ENCODE peak calls at places on chromosome 17, in seven cellular contexts. M, Y, L, A, W, B and P are unnamed samples.

GRCh38 chr17:78517421-78517820 is 59.8 kb downstream of the DNAH17 start:
- DNase-seq in M (no peak), W (no peak), L (no peak), Y (no peak), B (no peak), A (no peak), P (no peak)

GRCh38 chr17:71170070-71170469 is 950.8 kb upstream of the SOX9 start:
- DNase-seq in A (no peak), L (no peak), Y (no peak), W (no peak), M (no peak), B (no peak), P (no peak)

GRCh38 chr17:41907185-41907556 is 11.6 kb downstream of the ACLY start:
- DNase-seq in A (no peak), B (peak), M (peak), Y (no peak), W (no peak), L (no peak), P (no peak)

GRCh38 chr17:82974136-82974952 is 105.1 kb upstream of the METRNL start:
- DNase-seq in M (no peak), B (no peak), W (no peak), Y (no peak), L (peak), A (peak), P (no peak)

GRCh38 chr17:18229254-18229653 is 3.8 kb downstream of the LLGL1 start:
- DNase-seq in W (no peak), B (no peak), A (no peak), M (no peak), Y (no peak), L (no peak), P (no peak)

GRCh38 chr17:1003633-1003971 is 6.7 kb downstream of the TIMM22 start:
- DNase-seq in A (no peak), L (no peak), B (no peak), M (no peak), W (no peak), Y (no peak), P (no peak)

GRCh38 chr17:81365601-81366585 is 29.4 kb upstream of the BAHCC1 start:
- DNase-seq in Y (no peak), A (peak), W (no peak), M (no peak), B (peak), L (no peak), P (peak)

GRCh38 chr17:900336-900735 is 79.2 kb downstream of the NXN start:
- DNase-seq in A (no peak), B (no peak), M (no peak), L (no peak), Y (no peak), W (no peak), P (no peak)

GRCh38 chr17:59558953-59559352 is 6.5 kb upstream of the DHX40 start:
- DNase-seq in Y (no peak), M (no peak), L (no peak), B (peak), A (no peak), W (no peak), P (no peak)

GRCh38 chr17:1552911-1553310 is 9.7 kb downstream of the PITPNA start:
- DNase-seq in Y (no peak), W (no peak), B (no peak), M (no peak), A (no peak), L (no peak), P (no peak)

GRCh38 chr17:45248132-45248936 is 13.6 kb downstream of the SPATA32 start:
- DNase-seq in B (no peak), W (peak), Y (peak), L (no peak), M (no peak), A (peak), P (peak)

GRCh38 chr17:17103160-17103559 is 60.9 kb downstream of the MPRIP start:
- DNase-seq in B (no peak), M (no peak), W (no peak), A (no peak), L (no peak), Y (no peak), P (no peak)

GRCh38 chr17:80762076-80762475 is 217.4 kb downstream of the RPTOR start:
- DNase-seq in A (no peak), W (no peak), Y (no peak), L (no peak), B (no peak), M (no peak), P (no peak)

GRCh38 chr17:14038206-14038605 is 31.1 kb upstream of the COX10 start:
- DNase-seq in Y (no peak), L (no peak), B (peak), M (peak), W (no peak), A (no peak), P (no peak)

GRCh38 chr17:969767-970387 is 9.7 kb downstream of the NXN start:
- DNase-seq in L (no peak), W (no peak), M (no peak), Y (no peak), A (no peak), B (no peak), P (no peak)

GRCh38 chr17:38917259-38917658 is 8.2 kb upstream of the LASP1NB start:
- DNase-seq in L (peak), Y (no peak), B (no peak), W (no peak), A (no peak), M (no peak), P (no peak)

GRCh38 chr17:16948587-16949376 is 23.1 kb downstream of the TNFRSF13B start:
- DNase-seq in Y (no peak), M (no peak), W (no peak), B (no peak), L (peak), A (no peak), P (no peak)

GRCh38 chr17:8192070-8192815 is 2.3 kb upstream of the BORCS6 start:
- DNase-seq in A (peak), L (peak), M (peak), B (peak), Y (peak), W (peak), P (no peak)

GRCh38 chr17:17681187-17681743 is at the start of gene RAI1:
- DNase-seq in A (peak), Y (peak), L (peak), M (no peak), B (peak), W (peak), P (no peak)

DNA sequence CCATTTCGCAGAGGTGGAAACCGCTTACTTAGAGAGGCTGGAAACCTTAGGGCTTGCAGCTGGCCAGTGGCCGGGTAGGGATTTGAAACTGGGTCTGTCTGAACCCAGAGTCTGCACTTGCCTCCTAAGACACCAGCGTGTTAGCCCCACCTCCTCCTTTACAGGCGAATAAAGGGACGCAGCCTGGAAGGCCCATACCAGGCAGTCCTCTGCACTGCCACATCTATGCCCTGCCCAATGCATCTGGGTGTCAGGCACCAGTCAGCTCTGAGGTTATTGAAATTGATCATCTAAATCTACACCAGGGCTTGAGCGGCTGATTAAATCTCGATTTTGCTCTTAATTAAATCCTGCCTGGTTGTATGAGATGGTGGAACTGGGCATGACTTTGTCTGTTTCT is 19.9 kb upstream of the NAGS start:
- DNase-seq in L (no peak), A (no peak), B (no peak), M (no peak), W (no peak), Y (no peak), P (no peak)
- H3K27ac ChIP-seq in L (no peak), A (no peak), B (no peak), M (no peak), W (no peak), Y (no peak), P (no peak)

DNA sequence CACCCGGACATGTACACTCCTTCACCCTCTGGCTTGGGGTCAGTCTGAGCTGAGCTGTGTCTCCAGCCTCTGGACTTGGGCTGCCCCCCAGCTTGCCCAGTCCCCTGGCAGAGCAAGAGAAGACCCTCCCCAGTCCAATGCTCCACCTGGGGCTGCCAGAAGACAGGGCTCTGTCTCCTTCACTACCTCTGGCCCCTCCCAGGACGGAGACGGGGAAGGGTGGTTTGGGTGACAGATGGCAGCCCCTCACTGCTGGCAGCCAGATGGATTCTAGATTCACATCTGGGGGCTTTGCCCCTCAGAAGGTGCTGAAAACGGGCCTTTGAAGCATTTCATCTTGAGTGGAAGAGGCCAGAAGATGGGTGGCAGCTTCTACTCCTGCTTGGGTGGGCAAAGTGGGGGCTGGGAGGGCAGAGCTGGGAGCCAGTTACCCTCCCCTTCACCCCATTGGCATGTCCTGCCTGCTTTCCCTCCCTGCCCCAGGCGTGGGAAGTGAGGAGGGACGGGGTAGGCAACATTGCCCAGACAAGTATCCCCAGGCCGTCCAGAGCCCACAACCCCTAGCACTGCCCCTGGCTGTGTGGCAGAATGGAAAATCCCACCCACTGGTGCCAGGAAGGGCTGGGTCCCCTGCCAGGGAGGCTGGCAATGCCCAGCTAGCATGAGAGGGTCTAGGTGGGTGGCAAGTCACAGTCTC is 13.9 kb downstream of the NGFR start:
- DNase-seq in M (no peak), W (no peak), L (no peak), B (no peak), A (no peak), Y (no peak), P (no peak)
- H3K27ac ChIP-seq in M (no peak), W (no peak), L (no peak), B (no peak), A (no peak), Y (no peak), P (peak)

DNA sequence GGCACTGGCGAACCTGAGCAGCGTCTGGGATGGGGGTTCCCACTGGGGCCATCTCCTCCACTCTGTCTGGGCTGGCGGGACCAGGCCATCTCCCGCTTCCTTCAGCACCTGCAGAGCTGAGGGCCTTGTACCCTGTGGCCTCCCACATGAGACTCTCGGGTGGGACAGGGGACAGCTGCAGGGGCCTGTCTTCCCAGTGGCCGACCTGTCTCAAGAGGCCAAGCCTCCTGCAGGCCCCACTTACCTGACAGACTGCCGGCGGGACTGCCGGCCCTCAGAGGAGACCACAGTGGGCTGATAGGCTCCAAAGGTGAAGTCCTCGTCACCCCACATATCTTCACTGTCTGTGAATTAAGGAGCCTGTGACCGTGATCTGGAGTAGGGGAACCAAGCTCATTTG is 15.7 kb downstream of the FBF1 start:
- DNase-seq in W (no peak), A (no peak), Y (no peak), B (no peak), L (no peak), M (no peak), P (no peak)
- H3K27ac ChIP-seq in W (no peak), A (no peak), Y (no peak), B (no peak), L (no peak), M (no peak), P (no peak)

DNA sequence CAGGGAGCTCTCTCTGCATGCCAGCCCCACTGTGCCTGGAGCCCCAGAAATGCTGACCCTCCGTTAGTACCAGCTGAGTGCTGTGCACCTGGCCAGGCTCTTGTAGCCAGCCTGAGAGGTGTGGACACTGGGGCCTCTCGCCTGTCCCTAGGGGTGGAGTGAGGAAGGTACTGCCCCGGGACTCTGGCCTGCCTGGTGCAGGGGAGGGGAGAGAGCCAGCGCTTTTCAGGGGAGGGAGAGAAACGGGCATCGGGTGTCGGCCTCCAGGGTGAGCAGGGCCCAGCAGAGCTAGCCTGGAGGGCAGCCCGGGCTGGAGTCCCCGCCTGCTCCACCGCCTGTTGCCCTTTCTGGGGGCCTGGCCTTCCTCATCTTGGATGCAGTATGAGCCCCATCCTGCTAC is 13.1 kb downstream of the MAP2K3 start:
- DNase-seq in M (no peak), A (no peak), W (no peak), B (no peak), L (no peak), Y (no peak), P (no peak)
- H3K27ac ChIP-seq in M (no peak), A (no peak), W (no peak), B (no peak), L (no peak), Y (no peak), P (no peak)

GRCh38 chr17:63445571-63446217 is 412 bp downstream of the CYB561 start:
- DNase-seq in A (peak), W (peak), Y (peak), B (no peak), M (no peak), L (no peak), P (no peak)
- H3K27ac ChIP-seq in A (peak), W (peak), Y (peak), B (no peak), M (no peak), L (peak), P (peak)

DNA sequence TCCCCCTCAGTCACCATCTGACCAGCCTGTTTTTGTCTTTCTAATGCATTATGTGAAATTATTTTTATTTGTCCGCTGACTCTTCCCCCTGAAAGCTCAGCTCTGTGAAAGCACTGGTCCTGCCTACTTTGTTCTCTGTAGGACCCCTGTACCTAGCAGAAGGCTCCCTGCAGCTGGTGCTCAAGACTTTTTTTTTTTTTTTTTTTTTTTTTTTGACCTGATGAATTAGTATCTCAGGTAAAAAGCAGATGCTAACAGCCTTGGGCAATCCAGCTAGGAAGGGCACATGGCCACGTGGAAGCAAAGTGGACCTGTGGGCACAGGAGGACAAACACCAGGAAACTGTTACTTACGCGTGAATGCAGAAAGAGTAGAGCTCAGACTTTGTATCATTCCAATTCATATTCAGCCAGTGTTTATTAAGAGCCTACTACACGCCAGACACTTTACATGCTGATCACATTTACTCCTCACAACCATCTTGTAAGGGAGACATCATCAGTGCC is 629 bp upstream of the UNC119 start:
- DNase-seq in M (no peak), W (no peak), B (no peak), Y (no peak), L (no peak), A (no peak), P (no peak)
- H3K27ac ChIP-seq in M (no peak), W (no peak), B (no peak), Y (no peak), L (peak), A (no peak), P (no peak)

GRCh38 chr17:72539981-72540897 is 419.4 kb downstream of the SOX9 start:
- DNase-seq in A (peak), Y (peak), W (peak), B (peak), M (peak), L (peak), P (no peak)
- H3K27ac ChIP-seq in A (peak), Y (no peak), W (no peak), B (peak), M (peak), L (peak), P (no peak)